ENCODE peak calls at places on chromosomes 1 and 21, in ten cellular contexts. One of them, this sample, is unnamed.

GRCh38 chr1:20448626-20449215 is 37.3 kb downstream of the CAMK2N1 start:
- DNase-seq in lower lobe of right lung: no peak
- DNase-seq in foreskin keratinocyte: no peak
- DNase-seq in tibial artery: no peak
- DNase-seq in osteocyte: no peak
- DNase-seq in Panc1: no peak
- DNase-seq in neural progenitor cell: peak
- DNase-seq in esophagus squamous epithelium: no peak
- DNase-seq in AG04450: no peak
- DNase-seq in astrocyte: no peak
- DNase-seq in this sample: no peak

GRCh38 chr1:15833069-15833679 is 14.3 kb upstream of the SPEN start:
- DNase-seq in lower lobe of right lung: peak
- DNase-seq in foreskin keratinocyte: peak
- DNase-seq in tibial artery: peak
- DNase-seq in osteocyte: no peak
- DNase-seq in Panc1: no peak
- DNase-seq in neural progenitor cell: no peak
- DNase-seq in esophagus squamous epithelium: no peak
- DNase-seq in AG04450: no peak
- DNase-seq in astrocyte: no peak
- DNase-seq in this sample: no peak

GRCh38 chr21:42036313-42036712 is 26.2 kb upstream of the ZBTB21 start:
- DNase-seq in lower lobe of right lung: no peak
- DNase-seq in foreskin keratinocyte: no peak
- DNase-seq in tibial artery: no peak
- DNase-seq in osteocyte: no peak
- DNase-seq in Panc1: no peak
- DNase-seq in neural progenitor cell: no peak
- DNase-seq in esophagus squamous epithelium: no peak
- DNase-seq in AG04450: no peak
- DNase-seq in astrocyte: no peak
- DNase-seq in this sample: no peak

GRCh38 chr1:222583079-222583478 is 6.7 kb downstream of the TAF1A start:
- DNase-seq in lower lobe of right lung: no peak
- DNase-seq in foreskin keratinocyte: no peak
- DNase-seq in tibial artery: no peak
- DNase-seq in osteocyte: no peak
- DNase-seq in Panc1: no peak
- DNase-seq in neural progenitor cell: no peak
- DNase-seq in esophagus squamous epithelium: no peak
- DNase-seq in AG04450: no peak
- DNase-seq in astrocyte: no peak
- DNase-seq in this sample: no peak

GRCh38 chr1:156115514-156116374 is 1.2 kb downstream of the LMNA start:
- DNase-seq in lower lobe of right lung: peak
- DNase-seq in foreskin keratinocyte: peak
- DNase-seq in tibial artery: peak
- DNase-seq in osteocyte: no peak
- DNase-seq in Panc1: no peak
- DNase-seq in neural progenitor cell: peak
- DNase-seq in esophagus squamous epithelium: no peak
- DNase-seq in AG04450: no peak
- DNase-seq in astrocyte: no peak
- DNase-seq in this sample: no peak

GRCh38 chr1:97277891-97278662 is 556.5 kb downstream of the PTBP2 start:
- DNase-seq in lower lobe of right lung: no peak
- DNase-seq in foreskin keratinocyte: peak
- DNase-seq in tibial artery: no peak
- DNase-seq in osteocyte: no peak
- DNase-seq in Panc1: peak
- DNase-seq in neural progenitor cell: no peak
- DNase-seq in esophagus squamous epithelium: no peak
- DNase-seq in AG04450: no peak
- DNase-seq in astrocyte: peak
- DNase-seq in this sample: no peak

GRCh38 chr1:147902183-147902845 is at the start of gene GJA8:
- DNase-seq in lower lobe of right lung: no peak
- DNase-seq in foreskin keratinocyte: no peak
- DNase-seq in tibial artery: no peak
- DNase-seq in osteocyte: no peak
- DNase-seq in Panc1: no peak
- DNase-seq in neural progenitor cell: no peak
- DNase-seq in esophagus squamous epithelium: no peak
- DNase-seq in AG04450: no peak
- DNase-seq in astrocyte: no peak
- DNase-seq in this sample: peak

GRCh38 chr1:28895896-28896608 is 18.3 kb upstream of the EPB41 start:
- DNase-seq in lower lobe of right lung: no peak
- DNase-seq in foreskin keratinocyte: no peak
- DNase-seq in tibial artery: no peak
- DNase-seq in osteocyte: no peak
- DNase-seq in Panc1: no peak
- DNase-seq in neural progenitor cell: no peak
- DNase-seq in esophagus squamous epithelium: no peak
- DNase-seq in AG04450: no peak
- DNase-seq in astrocyte: no peak
- DNase-seq in this sample: no peak

GRCh38 chr1:207711285-207711684 is 40.6 kb upstream of the CD46 start:
- DNase-seq in lower lobe of right lung: no peak
- DNase-seq in foreskin keratinocyte: no peak
- DNase-seq in tibial artery: no peak
- DNase-seq in osteocyte: no peak
- DNase-seq in Panc1: no peak
- DNase-seq in neural progenitor cell: peak
- DNase-seq in esophagus squamous epithelium: no peak
- DNase-seq in AG04450: no peak
- DNase-seq in astrocyte: no peak
- DNase-seq in this sample: no peak
- TF ChIP-seq CTCF in lower lobe of right lung: no peak
- TF ChIP-seq CTCF in foreskin keratinocyte: peak
- TF ChIP-seq CTCF in tibial artery: no peak
- TF ChIP-seq CTCF in osteocyte: no peak
- TF ChIP-seq CTCF in Panc1: no peak
- TF ChIP-seq CTCF in neural progenitor cell: no peak
- TF ChIP-seq CTCF in esophagus squamous epithelium: no peak
- TF ChIP-seq CTCF in AG04450: no peak
- TF ChIP-seq CTCF in astrocyte: no peak
- TF ChIP-seq CTCF in this sample: no peak

GRCh38 chr1:8889925-8890785 is 11.7 kb upstream of the ENO1 start:
- DNase-seq in lower lobe of right lung: peak
- DNase-seq in foreskin keratinocyte: peak
- DNase-seq in tibial artery: peak
- DNase-seq in osteocyte: peak
- DNase-seq in Panc1: no peak
- DNase-seq in neural progenitor cell: no peak
- DNase-seq in esophagus squamous epithelium: no peak
- DNase-seq in AG04450: no peak
- DNase-seq in astrocyte: peak
- DNase-seq in this sample: peak

GRCh38 chr1:8883510-8883909 is 5.0 kb upstream of the ENO1 start:
- DNase-seq in lower lobe of right lung: no peak
- DNase-seq in foreskin keratinocyte: no peak
- DNase-seq in tibial artery: no peak
- DNase-seq in osteocyte: no peak
- DNase-seq in Panc1: no peak
- DNase-seq in neural progenitor cell: no peak
- DNase-seq in esophagus squamous epithelium: no peak
- DNase-seq in AG04450: no peak
- DNase-seq in astrocyte: no peak
- DNase-seq in this sample: no peak

GRCh38 chr1:8889103-8889846 is 10.8 kb upstream of the ENO1 start:
- DNase-seq in lower lobe of right lung: peak
- DNase-seq in foreskin keratinocyte: no peak
- DNase-seq in tibial artery: no peak
- DNase-seq in osteocyte: no peak
- DNase-seq in Panc1: no peak
- DNase-seq in neural progenitor cell: no peak
- DNase-seq in esophagus squamous epithelium: no peak
- DNase-seq in AG04450: no peak
- DNase-seq in astrocyte: no peak
- DNase-seq in this sample: no peak

GRCh38 chr1:8891405-8891804 is 12.9 kb upstream of the ENO1 start:
- DNase-seq in lower lobe of right lung: no peak
- DNase-seq in foreskin keratinocyte: no peak
- DNase-seq in tibial artery: no peak
- DNase-seq in osteocyte: no peak
- DNase-seq in Panc1: no peak
- DNase-seq in neural progenitor cell: no peak
- DNase-seq in esophagus squamous epithelium: no peak
- DNase-seq in AG04450: no peak
- DNase-seq in astrocyte: no peak
- DNase-seq in this sample: no peak

GRCh38 chr1:8886589-8886988 is 8.1 kb upstream of the ENO1 start:
- DNase-seq in lower lobe of right lung: no peak
- DNase-seq in foreskin keratinocyte: no peak
- DNase-seq in tibial artery: no peak
- DNase-seq in osteocyte: no peak
- DNase-seq in Panc1: no peak
- DNase-seq in neural progenitor cell: no peak
- DNase-seq in esophagus squamous epithelium: no peak
- DNase-seq in AG04450: no peak
- DNase-seq in astrocyte: no peak
- DNase-seq in this sample: no peak
- TF ChIP-seq CTCF in lower lobe of right lung: no peak
- TF ChIP-seq CTCF in foreskin keratinocyte: no peak
- TF ChIP-seq CTCF in tibial artery: no peak
- TF ChIP-seq CTCF in osteocyte: no peak
- TF ChIP-seq CTCF in Panc1: no peak
- TF ChIP-seq CTCF in neural progenitor cell: no peak
- TF ChIP-seq CTCF in esophagus squamous epithelium: no peak
- TF ChIP-seq CTCF in AG04450: no peak
- TF ChIP-seq CTCF in astrocyte: no peak
- TF ChIP-seq CTCF in this sample: no peak

GRCh38 chr1:100894622-100895539 is at the start of gene EXTL2:
- DNase-seq in lower lobe of right lung: peak
- DNase-seq in foreskin keratinocyte: peak
- DNase-seq in tibial artery: peak
- DNase-seq in osteocyte: peak
- DNase-seq in Panc1: peak
- DNase-seq in neural progenitor cell: peak
- DNase-seq in esophagus squamous epithelium: peak
- DNase-seq in AG04450: no peak
- DNase-seq in astrocyte: peak
- DNase-seq in this sample: peak

GRCh38 chr1:100892554-100892953 is 2.1 kb downstream of the EXTL2 start:
- DNase-seq in lower lobe of right lung: no peak
- DNase-seq in foreskin keratinocyte: no peak
- DNase-seq in tibial artery: no peak
- DNase-seq in osteocyte: no peak
- DNase-seq in Panc1: no peak
- DNase-seq in neural progenitor cell: no peak
- DNase-seq in esophagus squamous epithelium: no peak
- DNase-seq in AG04450: no peak
- DNase-seq in astrocyte: no peak
- DNase-seq in this sample: no peak

GRCh38 chr1:100893718-100894117 is 924 bp downstream of the EXTL2 start:
- DNase-seq in lower lobe of right lung: no peak
- DNase-seq in foreskin keratinocyte: no peak
- DNase-seq in tibial artery: no peak
- DNase-seq in osteocyte: no peak
- DNase-seq in Panc1: no peak
- DNase-seq in neural progenitor cell: no peak
- DNase-seq in esophagus squamous epithelium: no peak
- DNase-seq in AG04450: no peak
- DNase-seq in astrocyte: no peak
- DNase-seq in this sample: no peak

GRCh38 chr1:100895540-100896480 is at the start of gene SLC30A7:
- DNase-seq in lower lobe of right lung: peak
- DNase-seq in foreskin keratinocyte: peak
- DNase-seq in tibial artery: peak
- DNase-seq in osteocyte: peak
- DNase-seq in Panc1: peak
- DNase-seq in neural progenitor cell: peak
- DNase-seq in esophagus squamous epithelium: peak
- DNase-seq in AG04450: peak
- DNase-seq in astrocyte: peak
- DNase-seq in this sample: peak

DNA sequence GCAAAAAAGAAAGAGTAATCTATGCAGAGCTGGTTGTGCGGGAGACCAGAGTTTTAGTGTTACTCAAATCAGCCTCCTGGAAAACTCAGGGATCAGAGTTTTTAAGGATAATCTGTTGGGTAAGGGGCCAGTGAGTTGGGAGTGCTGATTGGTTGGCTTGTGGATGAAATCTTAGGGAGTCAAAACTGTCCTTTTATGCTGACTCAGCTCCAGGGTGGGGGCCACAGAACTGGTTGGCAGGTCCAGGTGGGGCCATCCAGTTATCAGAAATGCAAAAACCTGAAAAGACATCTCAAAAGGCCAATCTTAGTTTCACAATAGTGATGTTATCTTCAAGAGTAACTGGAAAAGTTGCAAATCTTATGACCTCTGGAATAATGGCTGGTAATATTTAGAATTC is 3.3 kb downstream of the EXTL2 start:
- DNase-seq in lower lobe of right lung: no peak
- DNase-seq in foreskin keratinocyte: no peak
- DNase-seq in tibial artery: no peak
- DNase-seq in osteocyte: no peak
- DNase-seq in Panc1: no peak
- DNase-seq in neural progenitor cell: no peak
- DNase-seq in esophagus squamous epithelium: no peak
- DNase-seq in AG04450: no peak
- DNase-seq in astrocyte: no peak
- DNase-seq in this sample: no peak
- TF ChIP-seq CTCF in lower lobe of right lung: no peak
- TF ChIP-seq CTCF in foreskin keratinocyte: no peak
- TF ChIP-seq CTCF in tibial artery: no peak
- TF ChIP-seq CTCF in osteocyte: no peak
- TF ChIP-seq CTCF in Panc1: no peak
- TF ChIP-seq CTCF in neural progenitor cell: no peak
- TF ChIP-seq CTCF in esophagus squamous epithelium: no peak
- TF ChIP-seq CTCF in AG04450: no peak
- TF ChIP-seq CTCF in astrocyte: no peak
- TF ChIP-seq CTCF in this sample: no peak

GRCh38 chr1:41758490-41758889 is 160.2 kb downstream of the HIVEP3 start:
- DNase-seq in lower lobe of right lung: no peak
- DNase-seq in foreskin keratinocyte: no peak
- DNase-seq in tibial artery: no peak
- DNase-seq in osteocyte: no peak
- DNase-seq in Panc1: no peak
- DNase-seq in neural progenitor cell: no peak
- DNase-seq in esophagus squamous epithelium: no peak
- DNase-seq in AG04450: no peak
- DNase-seq in astrocyte: peak
- DNase-seq in this sample: no peak

GRCh38 chr1:41752514-41753170 is 166.1 kb downstream of the HIVEP3 start:
- DNase-seq in lower lobe of right lung: no peak
- DNase-seq in foreskin keratinocyte: peak
- DNase-seq in tibial artery: no peak
- DNase-seq in osteocyte: no peak
- DNase-seq in Panc1: no peak
- DNase-seq in neural progenitor cell: no peak
- DNase-seq in esophagus squamous epithelium: no peak
- DNase-seq in AG04450: no peak
- DNase-seq in astrocyte: no peak
- DNase-seq in this sample: no peak

GRCh38 chr1:41749992-41750745 is 168.6 kb downstream of the HIVEP3 start:
- DNase-seq in lower lobe of right lung: no peak
- DNase-seq in foreskin keratinocyte: no peak
- DNase-seq in tibial artery: peak
- DNase-seq in osteocyte: no peak
- DNase-seq in Panc1: no peak
- DNase-seq in neural progenitor cell: no peak
- DNase-seq in esophagus squamous epithelium: no peak
- DNase-seq in AG04450: no peak
- DNase-seq in astrocyte: no peak
- DNase-seq in this sample: no peak

GRCh38 chr1:41751804-41752513 is 166.8 kb downstream of the HIVEP3 start:
- DNase-seq in lower lobe of right lung: peak
- DNase-seq in foreskin keratinocyte: no peak
- DNase-seq in tibial artery: no peak
- DNase-seq in osteocyte: no peak
- DNase-seq in Panc1: no peak
- DNase-seq in neural progenitor cell: no peak
- DNase-seq in esophagus squamous epithelium: no peak
- DNase-seq in AG04450: no peak
- DNase-seq in astrocyte: peak
- DNase-seq in this sample: no peak

GRCh38 chr1:41754540-41754939 is 164.2 kb downstream of the HIVEP3 start:
- DNase-seq in lower lobe of right lung: no peak
- DNase-seq in foreskin keratinocyte: no peak
- DNase-seq in tibial artery: no peak
- DNase-seq in osteocyte: no peak
- DNase-seq in Panc1: no peak
- DNase-seq in neural progenitor cell: no peak
- DNase-seq in esophagus squamous epithelium: no peak
- DNase-seq in AG04450: no peak
- DNase-seq in astrocyte: no peak
- DNase-seq in this sample: no peak
- TF ChIP-seq CTCF in lower lobe of right lung: no peak
- TF ChIP-seq CTCF in foreskin keratinocyte: peak
- TF ChIP-seq CTCF in tibial artery: no peak
- TF ChIP-seq CTCF in osteocyte: no peak
- TF ChIP-seq CTCF in Panc1: peak
- TF ChIP-seq CTCF in neural progenitor cell: peak
- TF ChIP-seq CTCF in esophagus squamous epithelium: no peak
- TF ChIP-seq CTCF in AG04450: no peak
- TF ChIP-seq CTCF in astrocyte: no peak
- TF ChIP-seq CTCF in this sample: no peak

This sample was measured in esophagus muscularis mucosa.